ENCODE peak calls at places on chromosome 15, in four cellular contexts. U is epithelial cell of prostate; G is RWPE1; I is naive thymus-derived CD4-positive, alpha-beta T cell. B is an unnamed sample.

GRCh38 chr15:73956276-73957086 is 30.2 kb downstream of the LOXL1 start:
- DNase-seq in I (no peak), G (peak), U (peak), B (no peak)

GRCh38 chr15:77118787-77119410 is 48.0 kb upstream of the TSPAN3 start:
- DNase-seq in G (peak), U (no peak), I (peak), B (no peak)

GRCh38 chr15:63999177-63999576 is 47.1 kb downstream of the DAPK2 start:
- DNase-seq in U (no peak), G (no peak), I (no peak), B (no peak)

GRCh38 chr15:29352402-29352801 is 82.8 kb upstream of the NSMCE3 start:
- DNase-seq in I (no peak), G (no peak), U (peak), B (no peak)

GRCh38 chr15:64911317-64912186 is at the start of gene ANKDD1A:
- DNase-seq in I (no peak), U (no peak), G (peak), B (peak)

GRCh38 chr15:70795311-70795665 is 31.9 kb upstream of the UACA start:
- DNase-seq in I (no peak), U (no peak), G (peak), B (no peak)

GRCh38 chr15:77336006-77336405 is 83.9 kb downstream of the PEAK1 start:
- DNase-seq in U (no peak), G (no peak), I (no peak), B (no peak)

GRCh38 chr15:29734917-29735572 is 87.2 kb downstream of the TJP1 start:
- DNase-seq in U (peak), I (no peak), G (peak), B (no peak)

GRCh38 chr15:71103102-71103676 is 12.1 kb upstream of the THSD4 start:
- DNase-seq in G (peak), I (no peak), U (no peak), B (no peak)

GRCh38 chr15:56813995-56814394 is 80.7 kb upstream of the ZNF280D start:
- DNase-seq in I (no peak), G (no peak), U (no peak), B (no peak)

GRCh38 chr15:90362936-90363212 is 10.8 kb downstream of the ZNF774 start:
- DNase-seq in G (peak), U (no peak), I (no peak), B (no peak)

GRCh38 chr15:60477991-60478632 is 830 bp downstream of the ICE2 start:
- DNase-seq in U (no peak), I (no peak), G (no peak), B (no peak)

GRCh38 chr15:48433226-48433886 is 102.1 kb downstream of the DUT start:
- DNase-seq in G (no peak), I (no peak), U (peak), B (no peak)

GRCh38 chr15:92667291-92667904 is 11.8 kb upstream of the FAM174B start:
- DNase-seq in G (no peak), I (no peak), U (no peak), B (no peak)
- H3K27ac ChIP-seq in G (no peak), I (no peak), U (no peak), B (peak)

GRCh38 chr15:100198442-100198841 is 143.3 kb downstream of the ADAMTS17 start:
- DNase-seq in G (no peak), U (no peak), I (no peak), B (no peak)
- H3K27ac ChIP-seq in G (no peak), U (no peak), I (no peak), B (no peak)

DNA sequence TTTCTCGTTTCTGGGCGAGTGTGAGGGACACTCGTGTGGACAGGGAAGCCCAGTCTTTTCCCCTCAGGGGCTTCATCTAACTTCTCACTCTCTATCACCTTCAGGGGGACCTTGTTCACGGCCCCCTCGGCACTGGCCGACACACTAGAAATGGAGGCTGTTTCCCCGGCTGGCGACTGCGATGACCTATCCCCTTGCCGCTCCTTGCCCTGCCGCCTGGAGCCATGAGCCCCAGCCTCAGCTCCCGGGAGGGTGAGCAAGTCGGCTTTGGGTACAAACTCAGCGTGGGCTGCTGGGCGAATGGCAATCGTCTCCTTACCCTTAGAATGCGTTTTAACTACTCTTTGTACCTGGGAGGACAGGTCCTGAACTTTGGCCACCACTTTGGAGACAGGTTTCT is 41.0 kb downstream of the FMN1 start:
- DNase-seq in U (no peak), G (no peak), I (no peak), B (no peak)
- H3K27ac ChIP-seq in U (no peak), G (no peak), I (no peak), B (no peak)

GRCh38 chr15:79678032-79678701 is 218.6 kb downstream of the MTHFS start:
- DNase-seq in U (no peak), I (no peak), G (no peak), B (no peak)

GRCh38 chr15:79680721-79681120 is 216.1 kb downstream of the MTHFS start:
- DNase-seq in U (peak), I (no peak), G (peak), B (no peak)

GRCh38 chr15:79682285-79682684 is 214.5 kb downstream of the MTHFS start:
- DNase-seq in U (no peak), I (no peak), G (peak), B (no peak)

DNA sequence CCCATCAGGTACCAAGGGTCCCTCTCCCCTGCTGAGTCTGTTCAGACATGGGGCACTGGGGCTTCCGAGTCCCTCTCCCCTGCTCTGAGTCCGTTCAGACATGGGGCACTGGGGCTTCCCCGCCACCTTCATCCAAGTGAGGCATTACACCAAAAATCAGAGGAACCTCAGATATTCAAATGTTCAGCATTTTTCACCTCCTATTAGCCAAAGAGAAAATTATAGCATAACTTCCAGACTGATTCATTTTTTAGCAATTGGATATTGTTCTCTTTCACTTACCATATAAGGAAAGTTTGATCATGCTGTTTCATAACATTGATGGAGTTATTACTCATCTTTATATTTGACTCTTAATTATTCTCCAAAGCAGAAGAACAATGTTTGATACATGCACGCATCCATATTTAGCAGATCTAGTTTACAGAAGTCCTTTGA is 213.9 kb downstream of the MTHFS start:
- DNase-seq in U (no peak), G (peak), I (no peak), B (no peak)
- H3K27ac ChIP-seq in U (no peak), G (peak), I (no peak), B (no peak)

GRCh38 chr15:51731549-51732267 is 5.7 kb downstream of the LYSMD2 start:
- DNase-seq in G (peak), I (peak), U (no peak), B (no peak)
- H3K27ac ChIP-seq in G (no peak), I (peak), U (no peak), B (peak)

GRCh38 chr15:39597751-39598185 is 16.9 kb downstream of the THBS1 start:
- DNase-seq in U (no peak), I (no peak), G (no peak), B (no peak)
- H3K27ac ChIP-seq in U (peak), I (no peak), G (no peak), B (no peak)

GRCh38 chr15:45347033-45347432 is 31.3 kb downstream of the GATM start:
- DNase-seq in I (no peak), G (no peak), U (no peak), B (no peak)

GRCh38 chr15:45341775-45342174 is 36.6 kb downstream of the GATM start:
- DNase-seq in U (no peak), G (no peak), I (no peak), B (no peak)

GRCh38 chr15:45340429-45340828 is 37.9 kb downstream of the GATM start:
- DNase-seq in I (no peak), G (no peak), U (no peak), B (no peak)

GRCh38 chr15:45346381-45346780 is 32.0 kb downstream of the GATM start:
- DNase-seq in I (no peak), G (no peak), U (no peak), B (no peak)

DNA sequence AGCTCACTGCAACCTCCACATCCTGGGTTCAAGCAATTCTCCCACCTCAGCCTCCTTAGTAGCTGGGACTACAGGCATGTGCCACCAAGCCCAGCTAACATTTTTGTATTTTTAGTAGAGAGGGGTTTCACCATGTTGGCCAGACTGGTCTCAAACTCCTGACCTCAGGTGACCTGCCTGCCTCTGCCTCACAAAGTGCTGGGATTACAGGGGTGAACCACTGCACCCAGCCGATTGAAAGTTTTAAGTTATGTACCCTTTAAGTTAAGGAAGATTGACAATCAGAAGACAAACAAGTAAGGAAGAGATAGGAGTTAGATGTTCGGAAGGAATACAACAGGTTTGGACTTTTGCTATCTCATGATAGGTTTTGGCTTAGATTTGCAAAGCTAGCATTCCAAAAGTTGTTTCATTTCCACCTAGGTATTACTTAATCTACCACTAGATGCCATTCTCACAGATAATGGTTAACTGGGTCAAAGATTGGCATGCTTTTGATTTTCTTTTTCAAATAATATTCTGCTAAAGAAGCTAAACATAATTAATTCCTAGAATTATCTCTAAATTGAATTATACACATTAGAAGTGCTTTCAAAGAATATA is 35.0 kb downstream of the GATM start:
- DNase-seq in U (no peak), I (no peak), G (no peak), B (no peak)
- H3K27ac ChIP-seq in U (no peak), I (no peak), G (no peak), B (no peak)

B was measured in lower lobe of right lung.